ENCODE peak calls at places on chromosome 2, in nine cellular contexts. L is K562, I is colonic mucosa, D is fibroblast of lung, B is IMR-90, H is neuronal stem cell, M is MM.1S, Y is astrocyte, W is HepG2. O is an unnamed sample.

GRCh38 chr2:182631299-182631698 is 84.8 kb upstream of the DNAJC10 start:
- DNase-seq in I (no peak), Y (no peak), L (no peak), H (no peak), D (no peak), W (no peak), B (no peak), M (no peak), O (no peak)

GRCh38 chr2:111148225-111148873 is 27.6 kb downstream of the BCL2L11 start:
- DNase-seq in W (no peak), D (no peak), L (peak; percentile 50), I (no peak), M (no peak), Y (no peak), B (no peak), H (no peak), O (no peak)

GRCh38 chr2:28632791-28633190 is 118.8 kb upstream of the PPP1CB start:
- DNase-seq in L (no peak), H (no peak), M (no peak), B (no peak), I (no peak), W (no peak), D (no peak), Y (no peak), O (no peak)

GRCh38 chr2:7634370-7634769 is 717.2 kb downstream of the RNF144A start:
- DNase-seq in H (no peak), I (no peak), Y (no peak), B (no peak), L (no peak), W (no peak), D (no peak), M (no peak), O (no peak)

GRCh38 chr2:96538487-96539214 is 2.1 kb downstream of the ARID5A start:
- DNase-seq in L (no peak), W (peak; percentile 74), Y (peak; percentile 18), M (peak; percentile 90), I (peak; percentile 76), H (peak; percentile 75), D (peak; percentile 18), B (no peak), O (no peak)

GRCh38 chr2:72887032-72887835 is at the start of gene SPR:
- DNase-seq in H (no peak), M (peak; percentile 83), W (peak; percentile 68), Y (peak; percentile 28), I (peak; percentile 88), B (peak; percentile 40), L (peak; percentile 85), D (peak; percentile 45), O (peak; percentile 85)

GRCh38 chr2:140988597-140988996 is 1142.2 kb downstream of the LRP1B start:
- DNase-seq in I (no peak), D (peak; percentile 29), L (no peak), M (no peak), Y (peak; percentile 30), W (no peak), B (peak; percentile 8), H (no peak), O (no peak)

GRCh38 chr2:99890616-99891259 is 251.7 kb downstream of the AFF3 start:
- DNase-seq in D (no peak), M (no peak), W (no peak), Y (no peak), B (no peak), L (no peak), I (no peak), H (no peak), O (no peak)

GRCh38 chr2:60925994-60926750 is 44.8 kb downstream of the REL start:
- DNase-seq in M (no peak), B (peak; percentile 79), H (no peak), L (no peak), Y (peak; percentile 20), I (no peak), D (peak; percentile 60), W (peak; percentile 31), O (peak; percentile 35)

GRCh38 chr2:148653437-148653836 is 8.9 kb downstream of the EPC2 start:
- DNase-seq in Y (no peak), B (peak; percentile 30), D (no peak), H (no peak), I (no peak), L (peak; percentile 39), M (peak; percentile 65), W (no peak), O (no peak)

GRCh38 chr2:107808986-107809385 is 17.7 kb upstream of the RGPD4 start:
- DNase-seq in I (no peak), L (no peak), W (no peak), D (peak; percentile 0), H (no peak), M (no peak), B (no peak), Y (no peak), O (no peak)

GRCh38 chr2:85843543-85843942 is 45.2 kb downstream of the ST3GAL5 start:
- DNase-seq in I (peak; percentile 56), H (no peak), Y (no peak), L (peak; percentile 56), B (no peak), M (peak; percentile 25), D (no peak), W (no peak), O (no peak)

GRCh38 chr2:8653485-8653884 is 28.4 kb upstream of the ID2 start:
- DNase-seq in Y (no peak), W (peak; percentile 36), B (no peak), L (no peak), I (no peak), D (no peak), H (peak; percentile 46), M (no peak), O (no peak)

GRCh38 chr2:120764434-120764833 is 28.8 kb downstream of the GLI2 start:
- DNase-seq in H (no peak), B (no peak), L (no peak), D (peak; percentile 15), W (no peak), Y (no peak), M (no peak), I (no peak), O (no peak)

GRCh38 chr2:229339613-229340012 is 68.5 kb upstream of the PID1 start:
- DNase-seq in Y (peak; percentile 31), D (peak; percentile 48), H (no peak), L (no peak), M (no peak), W (no peak), B (no peak), I (no peak), O (peak; percentile 25)

GRCh38 chr2:235390108-235390815 is 103.6 kb upstream of the AGAP1 start:
- DNase-seq in B (peak; percentile 33), D (peak; percentile 57), I (peak; percentile 66), L (peak; percentile 23), W (no peak), H (no peak), M (peak; percentile 96), Y (peak; percentile 72), O (no peak)

DNA sequence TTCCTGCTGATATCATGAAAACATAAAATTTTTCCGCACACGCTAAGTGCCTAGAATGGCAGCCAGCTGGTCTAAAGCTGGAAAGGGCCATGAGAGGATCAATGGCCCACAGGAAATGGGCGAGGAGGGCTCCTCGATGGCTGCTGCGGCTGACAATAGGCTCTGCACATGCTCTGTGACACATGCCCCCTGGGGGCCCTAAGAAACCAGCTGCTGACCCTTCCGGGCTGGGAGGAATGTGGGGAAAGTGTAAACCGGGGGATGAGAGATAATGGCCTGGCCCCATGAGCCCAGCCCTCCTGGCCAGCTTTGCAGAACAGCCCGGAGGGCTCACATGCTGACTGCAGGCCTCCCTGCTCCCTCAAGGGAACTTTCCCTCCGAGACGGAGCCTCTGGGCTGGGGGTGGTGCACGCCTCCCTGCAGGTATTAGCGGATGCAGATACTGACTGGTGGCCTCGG is 193.8 kb downstream of the NDUFA10 start:
- DNase-seq in I (peak; percentile 16), L (no peak), D (no peak), H (peak; percentile 8), Y (no peak), B (no peak), W (no peak), M (no peak), O (no peak)
- H3K9ac ChIP-seq in I (no peak overlapping the region), L (no peak overlapping the region), D (no peak overlapping the region), H (no peak overlapping the region), Y (no peak overlapping the region), B (no peak overlapping the region), W (no peak overlapping the region), M (no peak overlapping the region), O (no peak overlapping the region)

DNA sequence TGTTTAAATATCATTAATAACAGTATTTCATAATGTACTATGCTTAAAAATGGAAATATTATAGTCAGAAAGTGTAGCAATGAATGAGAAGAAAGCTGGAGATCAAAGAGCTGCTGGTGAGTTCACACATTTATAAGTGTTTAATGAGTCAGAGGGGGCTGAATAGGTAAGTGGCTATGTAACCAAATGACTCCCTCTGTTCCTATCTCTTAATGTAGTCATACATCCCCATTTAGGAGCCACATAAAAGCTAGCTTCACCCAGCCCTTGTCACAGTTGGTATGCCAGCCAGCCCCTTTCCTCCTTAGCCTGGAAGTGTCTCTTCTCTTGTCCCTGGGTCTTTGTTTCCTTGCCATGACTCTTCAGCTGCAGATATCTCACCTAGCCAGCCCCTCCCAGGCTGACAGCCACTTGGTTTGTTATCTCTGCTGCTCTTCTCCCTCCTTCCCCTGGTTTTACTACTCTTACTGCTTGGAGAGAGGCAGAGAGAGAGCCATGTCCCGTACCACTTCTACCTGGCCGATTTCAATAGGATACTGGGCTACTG is 438.6 kb upstream of the HNMT start:
- DNase-seq in D (no peak), W (no peak), M (no peak), Y (no peak), L (no peak), B (no peak), H (no peak), I (no peak), O (no peak)
- H3K4me3 ChIP-seq in D (no peak overlapping the region), W (no peak overlapping the region), M (no peak overlapping the region), Y (no peak overlapping the region), L (no peak overlapping the region), B (no peak overlapping the region), H (no peak overlapping the region), I (no peak overlapping the region), O (no peak overlapping the region)

DNA sequence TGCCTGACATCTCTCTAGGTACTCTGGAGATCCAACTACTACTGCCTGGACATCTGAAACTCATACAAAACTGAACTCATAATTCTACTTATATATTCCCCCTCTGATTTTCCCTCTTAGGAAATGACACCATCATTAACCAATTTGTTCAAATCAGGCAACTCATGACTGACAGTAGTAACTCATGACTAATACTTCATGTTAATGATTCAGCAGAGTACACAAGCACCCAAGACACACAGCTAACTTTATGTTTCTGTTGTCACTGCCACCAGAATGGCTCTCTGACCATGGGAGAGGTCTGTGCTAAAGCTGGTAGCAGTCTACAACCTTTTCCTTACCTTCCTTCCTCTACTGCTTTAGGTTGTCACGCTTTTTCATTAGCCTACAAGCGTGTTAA is 91.1 kb downstream of the ITSN2 start:
- DNase-seq in H (no peak), Y (no peak), L (no peak), I (no peak), B (peak; percentile 26), D (no peak), W (peak; percentile 47), M (no peak), O (no peak)
- H3K9ac ChIP-seq in H (no peak overlapping the region), Y (no peak overlapping the region), L (no peak overlapping the region), I (no peak overlapping the region), B (no peak overlapping the region), D (no peak overlapping the region), W (no peak overlapping the region), M (no peak overlapping the region), O (no peak overlapping the region)

DNA sequence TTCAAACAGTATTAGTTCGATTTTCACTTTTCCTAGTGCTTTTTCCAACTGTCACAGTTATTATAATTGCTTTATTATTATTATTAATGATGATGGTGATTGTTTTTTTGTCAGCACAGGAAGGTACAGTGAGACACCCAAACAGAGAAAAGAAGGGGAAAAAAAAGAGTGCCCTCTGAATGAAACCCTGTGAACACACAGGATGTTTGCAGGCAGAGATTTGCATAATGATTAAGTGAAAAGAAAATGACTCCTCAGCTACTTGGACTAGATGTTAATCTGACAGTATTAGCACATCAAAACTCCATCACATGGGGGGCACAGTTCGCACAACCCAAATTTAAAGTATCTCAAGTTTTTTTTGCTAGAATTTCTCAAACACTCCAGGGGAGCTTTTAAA is 32.9 kb downstream of the ADD2 start:
- DNase-seq in L (no peak), B (no peak), D (no peak), W (no peak), I (no peak), H (no peak), Y (no peak), M (no peak), O (no peak)
- H3K4me3 ChIP-seq in L (no peak overlapping the region), B (no peak overlapping the region), D (no peak overlapping the region), W (no peak overlapping the region), I (no peak overlapping the region), H (no peak overlapping the region), Y (no peak overlapping the region), M (no peak overlapping the region), O (no peak overlapping the region)

O was measured in adipocyte.